ENCODE peak calls at places on chromosomes 4 and X, in four cellular contexts. One of them, this sample, is unnamed.

GRCh38 chrX:153361781-153362397 is 27.9 kb downstream of the ZNF275 start:
- DNase-seq in HepG2: no peak
- DNase-seq in GM12878: no peak
- DNase-seq in SK-N-SH: no peak
- DNase-seq in this sample: no peak

GRCh38 chr4:165461176-165461835 is 82.5 kb downstream of the CPE start:
- DNase-seq in HepG2: peak; percentile 54
- DNase-seq in GM12878: no peak
- DNase-seq in SK-N-SH: no peak
- DNase-seq in this sample: no peak

GRCh38 chrX:119008122-119008744 is 33.8 kb downstream of the LONRF3 start:
- DNase-seq in HepG2: peak; percentile 6
- DNase-seq in GM12878: no peak
- DNase-seq in SK-N-SH: peak; percentile 43
- DNase-seq in this sample: peak; percentile 58

GRCh38 chr4:100848865-100849264 is 331.0 kb upstream of the EMCN start:
- DNase-seq in HepG2: no peak
- DNase-seq in GM12878: no peak
- DNase-seq in SK-N-SH: no peak
- DNase-seq in this sample: no peak

GRCh38 chr4:77669911-77670590 is 64.4 kb downstream of the CXCL13 start:
- DNase-seq in HepG2: no peak
- DNase-seq in GM12878: no peak
- DNase-seq in SK-N-SH: no peak
- DNase-seq in this sample: no peak

GRCh38 chr4:182825786-182826185 is 91.4 kb downstream of the DCTD start:
- DNase-seq in HepG2: no peak
- DNase-seq in GM12878: no peak
- DNase-seq in SK-N-SH: no peak
- DNase-seq in this sample: no peak

GRCh38 chr4:78336093-78336943 is 215.3 kb upstream of the ANXA3 start:
- DNase-seq in HepG2: no peak
- DNase-seq in GM12878: no peak
- DNase-seq in SK-N-SH: no peak
- DNase-seq in this sample: no peak

GRCh38 chr4:81422591-81422990 is 49.1 kb downstream of the RASGEF1B start:
- DNase-seq in HepG2: no peak
- DNase-seq in GM12878: no peak
- DNase-seq in SK-N-SH: no peak
- DNase-seq in this sample: no peak

GRCh38 chr4:116122131-116122530 is 963.2 kb downstream of the TRAM1L1 start:
- DNase-seq in HepG2: no peak
- DNase-seq in GM12878: no peak
- DNase-seq in SK-N-SH: no peak
- DNase-seq in this sample: no peak

GRCh38 chrX:84175274-84175673 is 12.7 kb downstream of the RPS6KA6 start:
- DNase-seq in HepG2: no peak
- DNase-seq in GM12878: no peak
- DNase-seq in SK-N-SH: no peak
- DNase-seq in this sample: no peak

GRCh38 chrX:107603433-107604159 is 24.7 kb upstream of the PRPS1 start:
- DNase-seq in HepG2: no peak
- DNase-seq in GM12878: no peak
- DNase-seq in SK-N-SH: no peak
- DNase-seq in this sample: no peak

GRCh38 chrX:77937291-77937690 is 26.8 kb downstream of the ATP7A start:
- DNase-seq in HepG2: no peak
- DNase-seq in GM12878: no peak
- DNase-seq in SK-N-SH: no peak
- DNase-seq in this sample: no peak

GRCh38 chr4:121041307-121042090 is 30.8 kb downstream of the NDNF start:
- DNase-seq in HepG2: no peak
- DNase-seq in GM12878: peak; percentile 20
- DNase-seq in SK-N-SH: no peak
- DNase-seq in this sample: no peak

GRCh38 chrX:139820358-139820984 is 112.4 kb downstream of the ATP11C start:
- DNase-seq in HepG2: no peak
- DNase-seq in GM12878: no peak
- DNase-seq in SK-N-SH: no peak
- DNase-seq in this sample: no peak

GRCh38 chr4:112766422-112766821 is 129.5 kb downstream of the LARP7 start:
- DNase-seq in HepG2: no peak
- DNase-seq in GM12878: no peak
- DNase-seq in SK-N-SH: no peak
- DNase-seq in this sample: no peak

GRCh38 chr4:15233626-15234025 is 194.2 kb upstream of the C1QTNF7 start:
- DNase-seq in HepG2: no peak
- DNase-seq in GM12878: no peak
- DNase-seq in SK-N-SH: no peak
- DNase-seq in this sample: no peak

GRCh38 chr4:175770555-175770954 is 41.5 kb downstream of the GPM6A start:
- DNase-seq in HepG2: no peak
- DNase-seq in GM12878: no peak
- DNase-seq in SK-N-SH: no peak
- DNase-seq in this sample: no peak

GRCh38 chr4:174217273-174218126 is 66.0 kb downstream of the FBXO8 start:
- DNase-seq in HepG2: no peak
- DNase-seq in GM12878: no peak
- DNase-seq in SK-N-SH: peak; percentile 85
- DNase-seq in this sample: no peak

GRCh38 chrX:69232945-69233344 is 67.7 kb upstream of the PJA1 start:
- DNase-seq in HepG2: no peak
- DNase-seq in GM12878: no peak
- DNase-seq in SK-N-SH: no peak
- DNase-seq in this sample: no peak

GRCh38 chrX:2464677-2465166 is 36.1 kb downstream of the DHRSX start:
- DNase-seq in HepG2: no peak
- DNase-seq in GM12878: no peak
- DNase-seq in SK-N-SH: no peak
- DNase-seq in this sample: no peak

GRCh38 chr4:967113-968104 is 6.0 kb downstream of the DGKQ start:
- DNase-seq in HepG2: no peak
- DNase-seq in GM12878: no peak
- DNase-seq in SK-N-SH: no peak
- DNase-seq in this sample: no peak

GRCh38 chr4:15676899-15677298 is 4.7 kb upstream of the FAM200B start:
- DNase-seq in HepG2: no peak
- DNase-seq in GM12878: no peak
- DNase-seq in SK-N-SH: no peak
- DNase-seq in this sample: no peak

GRCh38 chr4:125789018-125789417 is 474.3 kb downstream of the FAT4 start:
- DNase-seq in HepG2: no peak
- DNase-seq in GM12878: no peak
- DNase-seq in SK-N-SH: no peak
- DNase-seq in this sample: no peak

GRCh38 chrX:34956915-34957314 is 14.3 kb downstream of the FAM47B start:
- DNase-seq in HepG2: no peak
- DNase-seq in GM12878: no peak
- DNase-seq in SK-N-SH: no peak
- DNase-seq in this sample: no peak

GRCh38 chr4:165991325-165992180 is 118.5 kb downstream of the TLL1 start:
- DNase-seq in HepG2: no peak
- DNase-seq in GM12878: no peak
- DNase-seq in SK-N-SH: no peak
- DNase-seq in this sample: no peak

GRCh38 chr4:164997324-164997723 is 19.9 kb upstream of the TRIM61 start:
- DNase-seq in HepG2: peak; percentile 16
- DNase-seq in GM12878: no peak
- DNase-seq in SK-N-SH: no peak
- DNase-seq in this sample: no peak

GRCh38 chrX:17412692-17413091 is 37.7 kb downstream of the NHS start:
- DNase-seq in HepG2: no peak
- DNase-seq in GM12878: no peak
- DNase-seq in SK-N-SH: peak; percentile 14
- DNase-seq in this sample: no peak

GRCh38 chr4:128424524-128425195 is 137.0 kb upstream of the PGRMC2 start:
- DNase-seq in HepG2: no peak
- DNase-seq in GM12878: no peak
- DNase-seq in SK-N-SH: no peak
- DNase-seq in this sample: no peak

GRCh38 chr4:1628892-1629703 is 55.0 kb downstream of the FAM53A start:
- DNase-seq in HepG2: peak; percentile 30
- DNase-seq in GM12878: no peak
- DNase-seq in SK-N-SH: peak; percentile 91
- DNase-seq in this sample: peak; percentile 97

GRCh38 chr4:99593781-99594636 is 19.4 kb downstream of the MTTP start:
- DNase-seq in HepG2: no peak
- DNase-seq in GM12878: no peak
- DNase-seq in SK-N-SH: no peak
- DNase-seq in this sample: no peak

GRCh38 chr4:36242629-36243354 is 1.5 kb downstream of the ARAP2 start:
- DNase-seq in HepG2: no peak
- DNase-seq in GM12878: no peak
- DNase-seq in SK-N-SH: no peak
- DNase-seq in this sample: no peak

GRCh38 chr4:124132161-124132560 is 580.4 kb downstream of the ANKRD50 start:
- DNase-seq in HepG2: no peak
- DNase-seq in GM12878: no peak
- DNase-seq in SK-N-SH: no peak
- DNase-seq in this sample: no peak
- TF ChIP-seq TCF12 in HepG2: no peak
- TF ChIP-seq TCF12 in GM12878: no peak
- TF ChIP-seq TCF12 in SK-N-SH: no peak
- TF ChIP-seq TCF12 in this sample: no peak

GRCh38 chr4:27278615-27279014 is 418.0 kb downstream of the STIM2 start:
- DNase-seq in HepG2: peak; percentile 4
- DNase-seq in GM12878: no peak
- DNase-seq in SK-N-SH: no peak
- DNase-seq in this sample: no peak
- TF ChIP-seq TCF12 in HepG2: no peak
- TF ChIP-seq TCF12 in GM12878: no peak
- TF ChIP-seq TCF12 in SK-N-SH: no peak
- TF ChIP-seq TCF12 in this sample: no peak

GRCh38 chr4:33966808-33967207 is 2277.5 kb downstream of the ARAP2 start:
- DNase-seq in HepG2: no peak
- DNase-seq in GM12878: no peak
- DNase-seq in SK-N-SH: no peak
- DNase-seq in this sample: no peak
- TF ChIP-seq TCF12 in HepG2: no peak
- TF ChIP-seq TCF12 in GM12878: no peak
- TF ChIP-seq TCF12 in SK-N-SH: no peak
- TF ChIP-seq TCF12 in this sample: no peak

GRCh38 chr4:168741281-168742173 is 244.7 kb downstream of the PALLD start:
- DNase-seq in HepG2: no peak
- DNase-seq in GM12878: no peak
- DNase-seq in SK-N-SH: no peak
- DNase-seq in this sample: no peak

GRCh38 chr4:168736831-168737230 is 240.0 kb downstream of the PALLD start:
- DNase-seq in HepG2: no peak
- DNase-seq in GM12878: no peak
- DNase-seq in SK-N-SH: no peak
- DNase-seq in this sample: no peak

GRCh38 chr4:168740686-168741085 is 243.8 kb downstream of the PALLD start:
- DNase-seq in HepG2: no peak
- DNase-seq in GM12878: no peak
- DNase-seq in SK-N-SH: no peak
- DNase-seq in this sample: no peak

GRCh38 chr4:168737441-168738176 is 240.8 kb downstream of the PALLD start:
- DNase-seq in HepG2: no peak
- DNase-seq in GM12878: no peak
- DNase-seq in SK-N-SH: no peak
- DNase-seq in this sample: no peak

DNA sequence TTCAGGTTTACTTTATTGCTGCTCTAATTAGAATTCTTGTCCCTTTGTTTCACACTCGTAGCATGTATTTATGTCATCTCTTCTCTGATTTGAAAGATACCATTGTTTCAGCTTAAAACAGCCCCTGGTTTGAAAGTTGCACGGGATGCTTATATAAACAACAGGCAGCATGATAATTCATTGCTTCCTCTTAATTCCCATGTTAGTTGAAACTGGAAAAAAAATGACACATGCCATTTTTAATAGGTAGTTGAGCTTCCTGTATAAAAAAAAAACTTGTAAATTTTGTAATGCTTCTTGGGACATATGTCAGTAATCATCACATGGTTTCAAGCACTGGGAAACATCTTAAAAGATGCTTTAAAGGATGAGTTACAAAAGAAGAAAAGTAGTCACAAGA is 243.0 kb downstream of the PALLD start:
- DNase-seq in HepG2: no peak
- DNase-seq in GM12878: no peak
- DNase-seq in SK-N-SH: no peak
- DNase-seq in this sample: no peak
- TF ChIP-seq TCF12 in HepG2: no peak
- TF ChIP-seq TCF12 in GM12878: no peak
- TF ChIP-seq TCF12 in SK-N-SH: no peak
- TF ChIP-seq TCF12 in this sample: no peak

GRCh38 chrX:135434258-135435138 is 12.8 kb downstream of the SMIM10L2A start:
- DNase-seq in HepG2: no peak
- DNase-seq in GM12878: no peak
- DNase-seq in SK-N-SH: no peak
- DNase-seq in this sample: no peak
- TF ChIP-seq TCF12 in HepG2: no peak
- TF ChIP-seq TCF12 in GM12878: no peak
- TF ChIP-seq TCF12 in SK-N-SH: no peak
- TF ChIP-seq TCF12 in this sample: no peak

DNA sequence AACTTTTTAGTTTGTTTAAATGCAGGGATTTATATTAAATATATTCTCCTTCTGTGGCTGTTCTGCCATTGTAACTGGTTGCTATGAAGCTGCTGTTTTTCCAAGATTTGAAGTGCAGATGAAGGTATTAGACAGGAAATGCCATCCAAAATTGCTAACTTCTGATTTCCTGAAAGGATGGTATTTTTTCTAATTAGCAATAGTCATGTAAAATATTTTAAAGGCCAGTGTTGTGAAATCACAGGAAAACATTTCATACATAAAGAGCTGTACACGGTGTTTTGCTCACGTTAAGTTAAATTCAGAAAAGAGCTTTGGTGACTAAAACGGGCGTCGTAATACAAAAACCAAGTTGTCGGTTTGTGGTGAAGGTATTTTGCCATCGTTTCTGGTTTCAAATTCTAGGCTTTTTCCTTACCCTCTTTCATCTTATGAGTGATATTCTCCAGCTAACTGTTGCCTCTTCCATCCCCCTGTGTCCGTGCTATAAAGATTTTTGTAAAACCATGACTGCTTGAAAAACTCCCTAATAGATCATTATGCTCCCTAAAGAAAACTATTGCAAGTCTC is 39.8 kb downstream of the AFF1 start:
- DNase-seq in HepG2: no peak
- DNase-seq in GM12878: no peak
- DNase-seq in SK-N-SH: no peak
- DNase-seq in this sample: no peak
- TF ChIP-seq TCF12 in HepG2: no peak
- TF ChIP-seq TCF12 in GM12878: no peak
- TF ChIP-seq TCF12 in SK-N-SH: no peak
- TF ChIP-seq TCF12 in this sample: no peak

This sample was measured in H1.